ENCODE peak calls at places on chromosomes 13 and 19, in five cellular contexts. X is stimulated activated CD4-positive, alpha-beta T cell treated with anti-CD3 and anti-CD28 coated beads, Interleukin-15, amount 100 ng/mL, for 1 hour; W is activated T-cell treated with anti-CD3 and anti-CD28 coated beads for 4 hours; I is fibroblast of the aortic adventitia; Y is heart left ventricle. U is an unnamed sample.

GRCh38 chr19:10535613-10536012 is 8.1 kb upstream of the ATG4D start:
- DNase-seq in X (no peak), W (no peak), I (no peak), Y (no peak), U (no peak)

GRCh38 chr13:32587014-32587773 is 942 bp downstream of the PDS5B start:
- DNase-seq in X (peak; percentile 39), W (peak; percentile 34), I (peak; percentile 70), Y (peak; percentile 83), U (peak; percentile 54)

GRCh38 chr13:96991072-96991471 is 3.2 kb downstream of the OXGR1 start:
- DNase-seq in X (no peak), W (no peak), I (no peak), Y (no peak), U (no peak)

GRCh38 chr13:80975903-80976302 is 635.0 kb upstream of the SPRY2 start:
- DNase-seq in X (no peak), W (no peak), I (no peak), Y (no peak), U (no peak)

GRCh38 chr13:75405976-75406703 is 75.8 kb downstream of the TBC1D4 start:
- DNase-seq in X (no peak), W (no peak), I (peak; percentile 55), Y (no peak), U (no peak)

GRCh38 chr19:16367269-16367683 is 42.6 kb downstream of the KLF2 start:
- DNase-seq in X (no peak), W (no peak), I (no peak), Y (no peak), U (peak; percentile 80)

GRCh38 chr19:35557539-35558399 is 5.7 kb downstream of the ATP4A start:
- DNase-seq in X (peak; percentile 46), W (peak; percentile 42), I (peak; percentile 16), Y (peak; percentile 79), U (peak; percentile 25)

GRCh38 chr13:109155301-109155761 is 525.9 kb downstream of the MYO16 start:
- DNase-seq in X (no peak), W (no peak), I (peak; percentile 79), Y (no peak), U (no peak)

GRCh38 chr19:55242517-55242916 is 14.0 kb upstream of the TMEM86B start:
- DNase-seq in X (no peak), W (no peak), I (no peak), Y (no peak), U (no peak)

GRCh38 chr19:46489445-46490272 is 6.0 kb downstream of the PNMA8B start:
- DNase-seq in X (no peak), W (no peak), I (peak; percentile 80), Y (peak; percentile 81), U (no peak)

GRCh38 chr19:38224014-38224862 is at the start of gene DPF1:
- DNase-seq in X (peak; percentile 47), W (peak; percentile 38), I (peak; percentile 35), Y (peak; percentile 73), U (peak; percentile 32)

GRCh38 chr13:105506463-105506862 is 1029.0 kb downstream of the EFNB2 start:
- DNase-seq in X (no peak), W (no peak), I (no peak), Y (no peak), U (no peak)